ENCODE peak calls at places on chromosomes 7 and 10, in six cellular contexts. L is CD4-positive, alpha-beta memory T cell; Q is heart right ventricle; S is cardiac muscle cell; C is Caco-2; N is breast epithelium. Z is an unnamed sample. For H3K4me1, the result is how much of the 10 kb centered on the place peaks cover.

GRCh38 chr7:137862358-137862757 is 15.6 kb upstream of the DGKI start:
- DNase-seq in C (no peak), L (no peak), S (no peak), N (no peak), Q (no peak), Z (no peak)

GRCh38 chr7:24741691-24742639 is 15.3 kb downstream of the GSDME start:
- DNase-seq in Q (no peak), S (no peak), N (no peak), L (no peak), C (peak), Z (no peak)

GRCh38 chr10:59991661-59992060 is 85.3 kb upstream of the CCDC6 start:
- DNase-seq in N (no peak), L (no peak), C (peak), Q (no peak), S (no peak), Z (no peak)

GRCh38 chr7:77738871-77739270 is 42.6 kb downstream of the RSBN1L start:
- DNase-seq in N (no peak), L (no peak), S (no peak), Q (no peak), C (peak), Z (no peak)

GRCh38 chr10:132986076-132986475 is 43.7 kb upstream of the CFAP46 start:
- DNase-seq in S (no peak), N (no peak), Q (no peak), L (no peak), C (no peak), Z (no peak)

GRCh38 chr7:112596981-112597380 is 116.2 kb downstream of the LSMEM1 start:
- DNase-seq in N (no peak), Q (no peak), S (no peak), C (no peak), L (no peak), Z (no peak)

GRCh38 chr7:95688931-95689453 is 83.4 kb upstream of the DYNC1I1 start:
- DNase-seq in L (no peak), C (no peak), Q (no peak), N (no peak), S (no peak), Z (no peak)

GRCh38 chr7:107173691-107174406 is 5.0 kb downstream of the HBP1 start:
- DNase-seq in N (no peak), C (no peak), S (no peak), Q (no peak), L (no peak), Z (no peak)

GRCh38 chr7:69349291-69349690 is 249.0 kb upstream of the AUTS2 start:
- DNase-seq in N (no peak), C (no peak), L (no peak), Q (no peak), S (peak), Z (no peak)

GRCh38 chr7:147412782-147413186 is 1177.8 kb upstream of the C7orf33 start:
- DNase-seq in Q (no peak), N (no peak), C (peak), S (no peak), L (no peak), Z (no peak)

GRCh38 chr7:76302299-76303056 is at the start of gene HSPB1:
- DNase-seq in Q (peak), C (peak), L (peak), S (peak), N (peak), Z (no peak)

GRCh38 chr10:92222603-92223275 is 68.1 kb downstream of the CPEB3 start:
- DNase-seq in C (no peak), N (no peak), Q (no peak), L (no peak), S (no peak), Z (no peak)

GRCh38 chr7:77479536-77480088 is 57.5 kb upstream of the PTPN12 start:
- DNase-seq in C (peak), Q (no peak), L (no peak), N (no peak), S (no peak), Z (no peak)

GRCh38 chr7:32070406-32071360 is at the start of gene PDE1C:
- DNase-seq in Q (peak), L (no peak), S (peak), N (no peak), C (no peak), Z (no peak)

GRCh38 chr10:76032442-76033039 is 601.1 kb downstream of the LRMDA start:
- DNase-seq in L (no peak), C (no peak), S (no peak), Q (no peak), N (no peak), Z (no peak)

GRCh38 chr10:124003070-124003419 is 90.4 kb downstream of the CHST15 start:
- DNase-seq in L (no peak), S (no peak), N (no peak), Q (no peak), C (no peak), Z (no peak)

GRCh38 chr7:119377-120163 is 72.8 kb upstream of the FAM20C start:
- DNase-seq in L (no peak), Q (peak), C (no peak), N (no peak), S (peak), Z (no peak)

GRCh38 chr10:91681361-91682276 is 48.7 kb upstream of the PPP1R3C start:
- DNase-seq in N (no peak), L (no peak), C (no peak), Q (no peak), S (peak), Z (no peak)

GRCh38 chr7:97107192-97107800 is 10.2 kb upstream of the SDHAF3 start:
- DNase-seq in S (no peak), L (no peak), N (no peak), C (no peak), Q (no peak), Z (no peak)

GRCh38 chr7:2116086-2116810 is 116.5 kb downstream of the MAD1L1 start:
- DNase-seq in C (no peak), N (no peak), Q (peak), L (no peak), S (no peak), Z (no peak)

GRCh38 chr7:131010714-131011436 is 276.9 kb upstream of the KLF14 start:
- DNase-seq in S (no peak), Q (no peak), N (no peak), L (no peak), C (no peak), Z (no peak)

GRCh38 chr7:102063736-102064135 is 222.9 kb upstream of the SH2B2 start:
- DNase-seq in L (no peak), Q (no peak), C (peak), N (peak), S (peak), Z (no peak)

GRCh38 chr7:28231181-28231580 is 50.6 kb upstream of the JAZF1 start:
- DNase-seq in Q (no peak), N (no peak), L (no peak), C (no peak), S (no peak), Z (no peak)

GRCh38 chr10:100157140-100157539 is 28.7 kb downstream of the ERLIN1 start:
- DNase-seq in S (no peak), N (no peak), L (no peak), C (no peak), Q (no peak), Z (no peak)

GRCh38 chr10:3820255-3820654 is 35.2 kb upstream of the KLF6 start:
- DNase-seq in C (no peak), L (no peak), S (no peak), N (no peak), Q (no peak), Z (no peak)

GRCh38 chr10:77560471-77560870 is 77.1 kb downstream of the KCNMA1 start:
- DNase-seq in S (peak), N (no peak), L (no peak), C (no peak), Q (no peak), Z (no peak)

GRCh38 chr7:29956477-29956836 is 33.1 kb downstream of the SCRN1 start:
- DNase-seq in Q (no peak), S (no peak), L (no peak), C (no peak), N (no peak), Z (no peak)

GRCh38 chr7:114629762-114630161 is 215.1 kb downstream of the FOXP2 start:
- DNase-seq in S (no peak), C (no peak), L (no peak), Q (no peak), N (no peak), Z (no peak)

GRCh38 chr7:18976715-18977466 is 140.5 kb downstream of the TWIST1 start:
- DNase-seq in N (no peak), C (no peak), Q (no peak), L (no peak), S (no peak), Z (no peak)

GRCh38 chr7:118801366-118801765 is 576.9 kb downstream of the ANKRD7 start:
- DNase-seq in N (no peak), C (no peak), S (no peak), L (no peak), Q (no peak), Z (no peak)

GRCh38 chr10:6221971-6222751 is 19.4 kb downstream of the PFKFB3 start:
- DNase-seq in L (no peak), N (no peak), Q (no peak), C (no peak), S (peak), Z (no peak)

GRCh38 chr7:116863168-116863670 is 832 bp downstream of the CAPZA2 start:
- DNase-seq in N (no peak), Q (no peak), L (peak), C (peak), S (no peak), Z (no peak)

GRCh38 chr10:117222552-117223412 is 18.1 kb upstream of the SLC18A2 start:
- DNase-seq in S (no peak), Q (no peak), N (no peak), C (no peak), L (no peak), Z (no peak)

GRCh38 chr7:135714534-135715009 is 13.4 kb downstream of the SLC13A4 start:
- DNase-seq in S (peak), Q (no peak), L (no peak), N (no peak), C (peak), Z (no peak)

GRCh38 chr7:69395072-69395714 is 203.1 kb upstream of the AUTS2 start:
- DNase-seq in C (no peak), N (no peak), L (no peak), S (no peak), Q (no peak), Z (no peak)

GRCh38 chr7:55367283-55367840 is 2.2 kb downstream of the LANCL2 start:
- DNase-seq in L (no peak), C (no peak), S (no peak), Q (no peak), N (no peak), Z (no peak)

GRCh38 chr10:92031580-92031979 is 108.0 kb downstream of the BTAF1 start:
- DNase-seq in C (no peak), L (no peak), N (no peak), S (no peak), Q (no peak), Z (no peak)

DNA sequence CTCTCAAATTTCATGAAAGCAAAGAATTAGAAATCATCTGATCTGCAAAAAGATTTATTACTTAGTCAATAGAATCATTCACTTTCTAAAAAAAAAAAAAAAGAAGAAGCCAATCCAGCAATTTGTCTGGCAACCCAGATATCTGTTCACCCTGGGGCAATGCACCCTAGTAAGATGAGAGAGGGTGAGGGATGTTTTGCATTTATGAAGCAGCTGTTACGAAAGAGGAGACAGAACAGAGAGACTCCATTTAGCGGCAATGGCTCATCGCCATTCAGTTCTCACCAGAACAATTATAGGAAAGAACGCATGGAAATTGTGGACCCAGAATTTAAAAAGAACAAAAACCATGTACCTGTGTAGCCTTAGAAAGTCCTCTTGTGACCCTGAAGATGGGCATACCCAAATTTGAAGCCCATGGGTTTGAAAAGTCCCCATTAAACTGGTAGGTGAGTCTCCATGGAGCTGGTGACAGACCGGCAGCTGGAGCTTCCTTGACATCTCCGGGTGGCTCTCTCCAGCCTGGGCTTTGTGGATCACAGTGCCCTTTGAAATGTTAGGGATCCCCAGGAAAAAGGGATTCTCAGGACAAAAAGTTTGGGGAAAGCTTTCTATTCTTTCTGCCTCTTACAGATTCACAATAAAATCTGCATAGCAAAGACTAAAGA is 45.5 kb upstream of the CCDC3 start:
- DNase-seq in L (no peak), C (no peak), N (no peak), S (no peak), Q (no peak), Z (no peak)
- H3K4me1 ChIP-seq in L (under half), C (under half), N (under half), S (under half), Q (under half), Z (under half)

GRCh38 chr7:5357951-5358350 is 65.7 kb downstream of the TNRC18 start:
- DNase-seq in C (no peak), Q (no peak), N (no peak), L (no peak), S (peak), Z (no peak)
- H3K4me1 ChIP-seq in C (under half), Q (under half), N (under half), L (under half), S (under half), Z (under half)

DNA sequence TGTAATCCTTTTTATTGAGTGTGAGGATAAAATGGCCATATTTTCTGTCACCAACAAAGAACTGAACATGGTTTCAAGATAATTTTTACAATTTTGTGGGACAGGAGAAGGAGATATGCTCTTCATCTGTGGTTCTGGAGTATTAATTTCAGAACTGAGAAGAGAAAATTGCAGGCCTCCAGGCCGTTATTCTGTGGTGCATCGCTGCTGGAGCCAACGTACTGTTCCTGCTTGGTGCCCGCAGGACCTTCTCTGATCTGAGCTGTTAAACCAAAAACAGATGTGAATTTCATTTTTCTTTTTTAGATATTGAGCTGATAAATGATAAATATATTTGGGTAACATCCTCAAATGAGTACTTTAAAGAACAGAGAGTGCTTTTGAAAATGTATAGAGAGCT is 63.9 kb downstream of the IKZF1 start:
- DNase-seq in Q (no peak), L (no peak), N (no peak), S (no peak), C (no peak), Z (no peak)
- H3K4me1 ChIP-seq in Q (under half), L (half or more), N (under half), S (under half), C (under half), Z (under half)

GRCh38 chr7:80725181-80725611 is 86.8 kb downstream of the CD36 start:
- DNase-seq in N (no peak), L (no peak), Q (no peak), S (no peak), C (no peak), Z (no peak)

GRCh38 chr7:80729586-80730320 is 91.3 kb downstream of the CD36 start:
- DNase-seq in S (no peak), C (no peak), L (no peak), N (no peak), Q (no peak), Z (no peak)

GRCh38 chr7:80722596-80723141 is 84.2 kb downstream of the CD36 start:
- DNase-seq in L (no peak), C (peak), S (peak), N (no peak), Q (peak), Z (no peak)

GRCh38 chr7:80724249-80724871 is 85.9 kb downstream of the CD36 start:
- DNase-seq in L (no peak), C (peak), N (no peak), S (peak), Q (no peak), Z (no peak)

DNA sequence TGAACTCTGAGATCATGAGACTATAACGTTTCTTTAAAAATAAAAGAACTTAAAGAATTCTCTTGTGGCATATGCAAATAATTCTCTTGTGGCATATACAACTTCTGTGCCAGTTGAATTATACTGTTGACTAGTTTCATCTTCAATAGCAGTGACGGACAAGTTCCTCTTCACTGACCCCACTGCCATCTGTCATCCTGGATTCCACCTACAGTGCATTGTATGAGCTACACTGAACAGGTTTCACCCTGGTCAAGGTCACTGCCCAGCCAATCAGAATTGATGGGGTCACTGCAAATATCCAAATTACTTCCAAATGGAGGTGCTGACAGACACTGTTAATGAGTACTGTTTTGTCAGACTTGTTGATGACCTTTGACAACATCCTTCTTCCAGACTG is 88.3 kb downstream of the CD36 start:
- DNase-seq in C (no peak), Q (no peak), N (no peak), S (no peak), L (no peak), Z (no peak)
- H3K4me1 ChIP-seq in C (half or more), Q (under half), N (under half), S (under half), L (under half), Z (under half)

GRCh38 chr10:104328636-104328915 is 9.7 kb downstream of the ITPRIP start:
- DNase-seq in L (no peak), Q (no peak), S (no peak), C (no peak), N (peak), Z (no peak)
- H3K4me1 ChIP-seq in L (half or more), Q (half or more), S (half or more), C (under half), N (under half), Z (under half)

GRCh38 chr10:69733791-69734261 is 67.9 kb upstream of the COL13A1 start:
- DNase-seq in S (no peak), Q (no peak), C (no peak), N (no peak), L (no peak), Z (no peak)

GRCh38 chr10:69736866-69737641 is 64.7 kb upstream of the COL13A1 start:
- DNase-seq in S (no peak), Q (no peak), N (no peak), L (no peak), C (no peak), Z (no peak)

GRCh38 chr10:69732826-69733150 is 68.9 kb upstream of the COL13A1 start:
- DNase-seq in S (no peak), N (no peak), Q (no peak), L (no peak), C (no peak), Z (no peak)

GRCh38 chr10:69734416-69734796 is 67.3 kb upstream of the COL13A1 start:
- DNase-seq in C (no peak), L (no peak), N (no peak), Q (no peak), S (no peak), Z (no peak)

DNA sequence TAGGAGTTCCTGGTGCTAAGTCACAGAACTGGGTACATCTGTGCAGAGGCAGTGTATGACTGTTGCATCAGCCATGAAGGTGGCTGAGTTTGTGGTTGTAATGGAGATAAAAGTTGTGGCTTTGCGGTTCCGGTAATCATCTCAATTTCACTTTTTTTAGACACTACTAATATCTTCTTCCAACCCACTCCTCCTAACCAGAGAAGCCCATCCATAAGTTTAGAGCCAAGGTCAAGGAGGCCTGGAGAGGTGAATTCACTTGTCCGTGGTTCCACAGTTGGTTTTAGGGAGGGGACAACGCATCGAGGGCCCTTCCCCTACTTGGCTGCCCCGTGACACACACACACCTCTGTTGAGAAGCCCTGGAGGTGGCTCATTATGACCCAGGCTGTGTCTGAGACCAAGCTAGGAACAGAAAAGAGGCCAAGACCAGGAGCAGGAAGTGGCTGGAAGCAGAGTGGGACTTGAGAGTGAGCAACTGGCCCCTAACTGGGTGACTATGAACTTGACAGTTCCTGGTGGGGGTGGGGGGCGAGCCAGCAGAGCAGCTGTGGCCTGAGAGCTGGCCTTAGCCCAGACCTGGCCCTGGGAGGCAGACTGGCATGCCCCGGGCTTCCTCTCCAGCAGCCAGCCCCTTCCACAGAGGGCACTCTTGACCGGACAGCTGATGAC is 66.8 kb upstream of the COL13A1 start:
- DNase-seq in L (no peak), C (no peak), N (no peak), Q (no peak), S (no peak), Z (no peak)
- H3K4me1 ChIP-seq in L (under half), C (under half), N (under half), Q (under half), S (under half), Z (under half)

DNA sequence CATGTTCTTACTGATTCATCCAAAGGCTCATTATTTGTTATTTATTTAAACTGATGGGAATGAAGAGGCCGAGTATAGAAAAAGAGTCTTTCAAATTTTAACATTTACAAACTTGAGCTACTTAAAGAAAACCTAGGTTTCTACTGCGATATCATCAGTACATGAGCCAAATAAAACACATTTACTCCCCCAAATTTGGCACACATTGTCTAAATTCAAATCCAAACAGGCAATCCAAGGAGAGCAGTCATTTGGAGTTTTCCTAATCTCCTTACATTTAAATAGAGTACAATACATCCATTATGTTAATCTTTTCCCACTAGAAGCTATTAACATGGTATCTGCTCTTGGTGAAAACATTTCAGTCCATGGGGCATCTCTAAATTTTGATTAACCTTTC is 2.2 kb downstream of the NMT2 start:
- DNase-seq in L (no peak), N (no peak), S (no peak), C (no peak), Q (no peak), Z (no peak)
- H3K4me1 ChIP-seq in L (half or more), N (under half), S (under half), C (under half), Q (under half), Z (under half)

GRCh38 chr7:22726849-22727792 is at the start of gene IL6:
- DNase-seq in Q (peak), N (peak), S (peak), L (peak), C (no peak), Z (no peak)
- H3K4me1 ChIP-seq in Q (under half), N (under half), S (under half), L (under half), C (under half), Z (under half)